ENCODE peak calls at places on chromosomes 11 and 22, in eight cellular contexts. B, F, K, V, E, W, T and O are unnamed samples.

GRCh38 chr11:114036156-114036811 is 23.2 kb upstream of the ZBTB16 start:
- DNase-seq in B (no peak), F (peak), K (no peak), V (peak), E (peak), W (peak), T (peak), O (peak)

GRCh38 chr11:1085440-1086170 is 10.9 kb downstream of the MUC2 start:
- DNase-seq in B (no peak), F (no peak), K (no peak), V (no peak), E (no peak), W (no peak), T (no peak), O (no peak)

GRCh38 chr11:1863352-1864215 is 10.7 kb downstream of the LSP1 start:
- DNase-seq in B (no peak), F (no peak), K (no peak), V (peak), E (no peak), W (peak), T (peak), O (no peak)

GRCh38 chr11:45921561-45922424 is 663 bp upstream of the LARGE2 start:
- DNase-seq in B (no peak), F (no peak), K (no peak), V (no peak), E (peak), W (peak), T (no peak), O (no peak)

GRCh38 chr11:73405146-73405510 is 28.9 kb downstream of the RELT start:
- DNase-seq in B (no peak), F (no peak), K (no peak), V (no peak), E (no peak), W (no peak), T (no peak), O (no peak)

GRCh38 chr11:68461284-68461861 is 821 bp downstream of the PPP6R3 start:
- DNase-seq in B (no peak), F (no peak), K (no peak), V (peak), E (peak), W (peak), T (no peak), O (no peak)

GRCh38 chr22:25448435-25449051 is 115.9 kb upstream of the GRK3 start:
- DNase-seq in B (no peak), F (no peak), K (no peak), V (peak), E (no peak), W (peak), T (no peak), O (no peak)

GRCh38 chr11:497565-498296 is 9.3 kb downstream of the RNH1 start:
- DNase-seq in B (no peak), F (no peak), K (no peak), V (no peak), E (no peak), W (no peak), T (no peak), O (no peak)

GRCh38 chr11:12182650-12183511 is 72.5 kb downstream of the MICAL2 start:
- DNase-seq in B (no peak), F (no peak), K (no peak), V (peak), E (no peak), W (peak), T (no peak), O (no peak)

GRCh38 chr11:119362741-119363080 is 16.2 kb upstream of the MFRP start:
- DNase-seq in B (no peak), F (no peak), K (no peak), V (no peak), E (no peak), W (no peak), T (no peak), O (no peak)

GRCh38 chr11:114061053-114062049 is 1.8 kb downstream of the ZBTB16 start:
- DNase-seq in B (no peak), F (peak), K (no peak), V (no peak), E (peak), W (no peak), T (no peak), O (no peak)

GRCh38 chr22:19955241-19956128 is 13.9 kb upstream of the TXNRD2 start:
- DNase-seq in B (no peak), F (no peak), K (no peak), V (no peak), E (no peak), W (no peak), T (no peak), O (no peak)

GRCh38 chr22:40156001-40156516 is 21.7 kb upstream of the TNRC6B start:
- DNase-seq in B (no peak), F (peak), K (no peak), V (peak), E (peak), W (peak), T (no peak), O (no peak)

GRCh38 chr11:11895672-11896071 is 53.9 kb downstream of the USP47 start:
- DNase-seq in B (no peak), F (no peak), K (no peak), V (no peak), E (no peak), W (no peak), T (no peak), O (no peak)

GRCh38 chr11:43567396-43567975 is 113.1 kb upstream of the HSD17B12 start:
- DNase-seq in B (no peak), F (no peak), K (no peak), V (peak), E (no peak), W (no peak), T (no peak), O (no peak)

GRCh38 chr22:38034278-38034882 is 22.8 kb upstream of the PICK1 start:
- DNase-seq in B (no peak), F (no peak), K (no peak), V (peak), E (peak), W (peak), T (no peak), O (no peak)

GRCh38 chr11:131025020-131025419 is 108.7 kb upstream of the SNX19 start:
- DNase-seq in B (no peak), F (no peak), K (no peak), V (no peak), E (no peak), W (no peak), T (no peak), O (no peak)

GRCh38 chr22:36197065-36197440 is 4.6 kb downstream of the APOL4 start:
- DNase-seq in B (no peak), F (peak), K (no peak), V (no peak), E (no peak), W (no peak), T (peak), O (no peak)

GRCh38 chr11:134399996-134400395 is 12.0 kb downstream of the B3GAT1 start:
- DNase-seq in B (no peak), F (no peak), K (no peak), V (no peak), E (no peak), W (no peak), T (no peak), O (no peak)

GRCh38 chr22:39454385-39454871 is 2.4 kb upstream of the MGAT3 start:
- DNase-seq in B (no peak), F (no peak), K (no peak), V (peak), E (no peak), W (peak), T (no peak), O (no peak)

GRCh38 chr22:36469094-36469710 is 12.2 kb downstream of the TXN2 start:
- DNase-seq in B (no peak), F (no peak), K (no peak), V (peak), E (no peak), W (no peak), T (no peak), O (no peak)

GRCh38 chr11:105701098-105701497 is 91.2 kb downstream of the GRIA4 start:
- DNase-seq in B (no peak), F (no peak), K (no peak), V (no peak), E (no peak), W (no peak), T (no peak), O (no peak)

GRCh38 chr11:76772783-76773106 is 10.4 kb upstream of the TSKU start:
- DNase-seq in B (no peak), F (no peak), K (no peak), V (no peak), E (no peak), W (no peak), T (no peak), O (no peak)

GRCh38 chr22:36424901-36425579 is 37.3 kb upstream of the MYH9 start:
- DNase-seq in B (no peak), F (peak), K (no peak), V (no peak), E (no peak), W (no peak), T (no peak), O (no peak)

GRCh38 chr11:105468154-105468553 is 141.7 kb upstream of the GRIA4 start:
- DNase-seq in B (no peak), F (no peak), K (no peak), V (no peak), E (no peak), W (no peak), T (no peak), O (no peak)